ENCODE peak calls at places on chromosome 1, in four cellular contexts. K, X, W and A are unnamed samples.
A peak's percentile ranks its signal among the peaks of the same experiment; 100 is the strongest.

GRCh38 chr1:27333717-27334279 is 8.0 kb upstream of the SYTL1 start:
- DNase-seq in X (no peak), K (no peak), W (no peak), A (no peak)

GRCh38 chr1:108704501-108704900 is 8.2 kb upstream of the FNDC7 start:
- DNase-seq in W (peak; percentile 84), X (no peak), K (no peak), A (peak; percentile 68)

GRCh38 chr1:41662656-41663437 is 178.4 kb upstream of the EDN2 start:
- DNase-seq in K (peak; percentile 79), X (peak; percentile 60), W (peak; percentile 83), A (peak; percentile 89)

GRCh38 chr1:19367584-19368041 is 55.5 kb downstream of the SLC66A1 start:
- DNase-seq in W (no peak), K (no peak), X (no peak), A (peak; percentile 40)

GRCh38 chr1:222390181-222390580 is 157.7 kb downstream of the HHIPL2 start:
- DNase-seq in W (peak; percentile 45), X (no peak), K (no peak), A (peak; percentile 62)

GRCh38 chr1:200629876-200630514 is 9.4 kb upstream of the KIF14 start:
- DNase-seq in W (no peak), K (no peak), X (no peak), A (no peak)

GRCh38 chr1:200258447-200259375 is 151.1 kb downstream of the ZNF281 start:
- DNase-seq in K (no peak), W (peak; percentile 40), X (no peak), A (peak; percentile 11)

GRCh38 chr1:89466307-89466925 is 58.2 kb upstream of the LRRC8B start:
- DNase-seq in W (no peak), K (no peak), X (no peak), A (no peak)

GRCh38 chr1:113109908-113110554 is 37.0 kb downstream of the LRIG2 start:
- DNase-seq in X (no peak), K (no peak), W (peak; percentile 96), A (peak; percentile 84)

GRCh38 chr1:239562095-239562494 is 175.7 kb downstream of the CHRM3 start:
- DNase-seq in X (no peak), W (no peak), K (no peak), A (no peak)